ENCODE peak calls at places on chromosomes 2 and 18, in six cellular contexts. D is pancreas; F is small intestine; W is CD8-positive, alpha-beta T cell; Q is fibroblast of mammary gland; G is fibroblast of lung. J is an unnamed sample.

GRCh38 chr2:19763731-19764130 is 138.1 kb downstream of the TTC32 start:
- DNase-seq in F (no peak), W (no peak), D (no peak), G (no peak), Q (no peak), J (no peak)

GRCh38 chr2:191582355-191582754 is 95.6 kb upstream of the NABP1 start:
- DNase-seq in Q (peak; percentile 90), W (no peak), F (no peak), D (no peak), G (peak; percentile 46), J (no peak)

GRCh38 chr18:12329125-12329698 is 21.2 kb downstream of the TUBB6 start:
- DNase-seq in W (no peak), G (no peak), Q (no peak), D (no peak), F (no peak), J (no peak)

GRCh38 chr2:217978536-217979150 is 24.2 kb downstream of the TNS1 start:
- DNase-seq in W (no peak), Q (no peak), D (no peak), F (no peak), G (peak; percentile 31), J (no peak)

GRCh38 chr2:118565816-118566540 is 281.5 kb downstream of the EN1 start:
- DNase-seq in F (no peak), G (no peak), W (no peak), D (no peak), Q (no peak), J (no peak)

GRCh38 chr18:39487932-39488331 is 1922.3 kb upstream of the CELF4 start:
- DNase-seq in G (no peak), Q (no peak), F (peak; percentile 4), D (no peak), W (no peak), J (no peak)

GRCh38 chr2:57696016-57696415 is 350.6 kb upstream of the VRK2 start:
- DNase-seq in G (no peak), F (no peak), D (no peak), Q (no peak), W (no peak), J (no peak)

GRCh38 chr2:37527362-37527761 is 144.1 kb downstream of the CDC42EP3 start:
- DNase-seq in F (no peak), W (no peak), G (no peak), Q (no peak), D (no peak), J (no peak)

GRCh38 chr18:76491436-76491800 is 3.6 kb downstream of the ZNF516 start:
- DNase-seq in G (peak; percentile 70), F (peak; percentile 69), D (peak; percentile 90), W (peak; percentile 62), Q (peak; percentile 64), J (peak; percentile 88)

GRCh38 chr2:11254100-11254536 is 90.3 kb downstream of the ROCK2 start:
- DNase-seq in W (no peak), G (peak; percentile 48), Q (no peak), F (no peak), D (no peak), J (no peak)

GRCh38 chr2:40455661-40456060 is 3.8 kb upstream of the SLC8A1 start:
- DNase-seq in Q (peak; percentile 46), D (peak; percentile 23), F (no peak), W (no peak), G (no peak), J (no peak)

GRCh38 chr18:12093520-12094257 is at the start of gene ANKRD62:
- DNase-seq in G (no peak), Q (no peak), F (no peak), W (no peak), D (no peak), J (no peak)

GRCh38 chr2:70716131-70716766 is 51.8 kb downstream of the ADD2 start:
- DNase-seq in G (no peak), Q (no peak), D (no peak), W (no peak), F (no peak), J (no peak)

GRCh38 chr2:71895320-71896161 is 252.1 kb downstream of the CYP26B1 start:
- DNase-seq in G (no peak), D (no peak), F (no peak), W (no peak), Q (no peak), J (no peak)

GRCh38 chr18:46174317-46175039 is 70.3 kb downstream of the HAUS1 start:
- DNase-seq in Q (peak; percentile 39), F (peak; percentile 18), D (peak; percentile 17), G (peak; percentile 23), W (peak; percentile 13), J (peak; percentile 33)

DNA sequence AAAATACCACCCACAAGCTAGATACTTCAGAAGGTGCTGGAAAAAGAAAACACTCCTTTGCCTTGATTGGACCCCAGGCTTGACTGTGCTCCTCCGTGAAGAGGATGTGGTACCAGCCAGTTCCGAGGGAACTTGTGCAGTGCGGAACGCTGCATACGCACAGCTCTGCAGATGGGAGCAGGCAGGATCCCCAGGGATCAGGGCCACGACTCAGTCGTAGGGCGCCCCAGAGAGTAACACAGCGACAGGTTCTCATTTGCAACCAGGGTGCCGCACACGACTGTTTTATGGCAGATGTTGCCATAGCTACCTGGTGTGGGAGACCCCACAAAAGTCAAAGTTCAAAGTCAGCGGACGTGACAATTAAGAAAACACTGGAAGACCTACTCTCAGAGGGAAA is 821 bp downstream of the MALL start:
- DNase-seq in G (no peak), W (no peak), D (no peak), Q (no peak), F (peak; percentile 68), J (peak; percentile 49)
- H3K4me3 ChIP-seq in G (peak overlapping the region; percentile 59), W (no peak overlapping the region), D (no peak overlapping the region), Q (no peak overlapping the region), F (peak overlapping the region; percentile 41), J (peak overlapping the region; percentile 48)

GRCh38 chr2:46973687-46974086 is 58.1 kb upstream of the MCFD2 start:
- DNase-seq in G (no peak), D (no peak), W (no peak), Q (no peak), F (no peak), J (no peak)

GRCh38 chr2:46967990-46968647 is 52.5 kb upstream of the MCFD2 start:
- DNase-seq in Q (peak; percentile 95), W (no peak), G (peak; percentile 95), F (peak; percentile 96), D (peak; percentile 74), J (peak; percentile 84)

GRCh38 chr2:46971914-46972313 is 56.3 kb upstream of the MCFD2 start:
- DNase-seq in F (no peak), Q (no peak), W (no peak), G (no peak), D (no peak), J (no peak)

GRCh38 chr2:46972438-46972837 is 56.8 kb upstream of the MCFD2 start:
- DNase-seq in G (no peak), F (no peak), W (no peak), D (no peak), Q (no peak), J (no peak)

DNA sequence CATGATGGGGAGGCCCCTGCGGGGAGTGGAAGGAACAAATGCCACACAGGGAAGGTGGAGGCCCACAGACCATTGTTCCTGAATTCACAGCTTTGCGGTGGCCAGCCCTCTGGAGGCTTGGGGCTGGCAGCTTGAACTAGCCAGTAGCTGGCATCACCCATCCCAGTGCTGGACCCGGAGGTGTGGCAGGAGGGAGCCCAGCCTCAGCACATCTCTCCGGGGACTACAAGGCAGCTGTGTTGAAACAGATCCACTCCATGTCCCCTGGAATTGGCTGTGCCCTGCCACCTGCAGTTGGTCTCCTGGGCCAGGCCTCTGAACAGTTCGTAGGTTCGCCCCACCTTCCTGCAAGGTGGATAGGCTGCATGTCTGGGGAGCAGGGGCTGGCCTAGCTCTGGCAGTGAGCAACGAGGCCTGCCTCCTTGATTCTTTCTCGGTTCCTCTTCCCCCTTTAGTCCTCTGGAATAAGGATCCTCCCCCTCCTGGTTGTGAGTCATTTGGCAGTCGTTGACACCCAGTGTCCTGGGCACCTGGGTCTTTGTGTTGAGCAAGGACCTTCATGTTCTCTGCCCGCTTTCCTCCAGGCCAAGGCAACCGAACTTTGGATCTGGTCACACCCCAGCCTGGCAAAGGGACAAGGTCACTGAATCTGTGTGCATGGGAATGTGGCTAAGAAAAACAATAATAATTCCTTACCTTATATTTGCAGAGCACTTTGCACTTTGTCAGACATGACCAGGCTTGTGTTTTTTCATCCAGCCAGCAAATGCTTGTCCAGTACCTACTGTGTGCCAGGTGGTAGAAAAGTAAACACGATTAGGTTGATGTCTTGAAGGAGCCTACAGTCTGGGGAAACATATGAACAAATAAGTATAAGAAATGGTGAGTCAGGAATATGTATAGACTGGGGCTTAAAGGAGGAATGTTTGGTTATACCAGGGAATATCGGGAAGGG is 55.0 kb upstream of the MCFD2 start:
- DNase-seq in F (peak; percentile 100), D (peak; percentile 89), Q (peak; percentile 79), W (no peak), G (peak; percentile 70), J (peak; percentile 91)
- H3K4me3 ChIP-seq in F (no peak overlapping the region), D (no peak overlapping the region), Q (no peak overlapping the region), W (no peak overlapping the region), G (no peak overlapping the region), J (no peak overlapping the region)

GRCh38 chr18:25251127-25251526 is 100.8 kb downstream of the ZNF521 start:
- DNase-seq in W (no peak), F (no peak), Q (peak; percentile 54), G (no peak), D (no peak), J (no peak)
- H3K4me3 ChIP-seq in W (no peak overlapping the region), F (no peak overlapping the region), Q (no peak overlapping the region), G (no peak overlapping the region), D (no peak overlapping the region), J (no peak overlapping the region)

GRCh38 chr18:8828300-8828699 is 122.9 kb downstream of the MTCL1 start:
- DNase-seq in W (no peak), Q (no peak), F (no peak), G (no peak), D (no peak), J (no peak)

GRCh38 chr18:8831531-8831930 is 126.2 kb downstream of the MTCL1 start:
- DNase-seq in D (no peak), F (no peak), Q (no peak), W (no peak), G (no peak), J (no peak)

GRCh38 chr18:8828798-8829197 is 123.4 kb downstream of the MTCL1 start:
- DNase-seq in Q (no peak), D (no peak), G (no peak), F (no peak), W (no peak), J (no peak)

GRCh38 chr18:8833480-8833879 is 128.1 kb downstream of the MTCL1 start:
- DNase-seq in D (no peak), G (no peak), W (no peak), Q (no peak), F (no peak), J (no peak)

DNA sequence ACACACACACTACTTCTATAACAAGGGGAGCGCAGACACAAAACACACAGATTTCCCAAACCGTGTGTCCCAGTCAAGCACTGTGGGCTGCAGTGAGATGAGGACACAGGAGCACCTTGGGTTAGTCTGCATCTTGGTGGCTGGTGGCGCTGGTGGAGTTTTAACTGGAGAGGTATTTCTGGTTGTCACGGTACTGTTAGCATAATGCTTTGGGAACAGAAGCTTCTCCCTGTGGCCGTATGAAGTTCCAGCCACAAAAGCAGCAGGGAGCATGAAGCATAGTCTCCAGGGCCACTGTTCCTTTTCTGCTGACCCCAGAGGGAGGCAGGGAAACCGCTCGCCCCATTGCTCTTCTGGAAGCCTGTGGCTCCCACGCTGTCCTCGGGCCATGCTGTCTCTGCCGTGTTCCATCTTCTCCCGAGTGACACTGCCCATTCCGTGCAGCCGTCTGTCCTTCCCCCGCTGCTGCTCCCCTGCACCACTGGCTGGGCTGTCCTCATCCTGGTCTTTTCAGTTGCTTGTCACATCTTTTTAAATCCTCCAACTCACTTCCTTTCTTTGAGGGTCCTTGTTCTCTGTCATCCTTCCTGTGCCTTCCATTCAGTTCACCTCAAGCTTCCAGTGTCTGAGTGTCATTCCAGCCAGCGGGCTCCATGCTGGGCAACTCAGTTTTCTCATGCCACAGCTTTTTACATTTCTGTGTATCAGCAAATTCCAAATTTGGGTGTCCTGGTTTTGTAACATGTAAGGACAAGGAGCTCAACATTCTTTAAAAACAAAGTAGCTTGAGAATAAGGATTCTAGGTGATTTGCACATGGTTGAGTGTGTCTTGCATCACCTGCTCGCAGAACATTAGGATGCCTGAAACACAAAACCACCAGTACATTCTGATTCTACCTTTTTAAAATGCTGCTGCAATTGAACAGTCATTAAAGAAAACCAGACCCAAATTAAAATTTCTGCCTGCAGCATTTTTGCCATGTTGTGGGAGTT is 125.0 kb downstream of the MTCL1 start:
- DNase-seq in D (no peak), G (no peak), Q (no peak), F (no peak), W (no peak), J (no peak)
- H3K4me3 ChIP-seq in D (no peak overlapping the region), G (no peak overlapping the region), Q (no peak overlapping the region), F (no peak overlapping the region), W (no peak overlapping the region), J (no peak overlapping the region)